ENCODE peak calls at places on chromosomes 12 and 14, in ten cellular contexts. L, T, W, F, J, S, K, Y, N and C are unnamed samples.
A peak's percentile ranks its signal among the peaks of the same experiment; 100 is the strongest.

GRCh38 chr12:117261267-117261666 is 71.0 kb upstream of the FBXO21 start:
- DNase-seq in L (no peak), T (no peak), W (no peak), F (no peak), J (no peak), S (no peak), K (peak; percentile 21), Y (no peak), N (no peak), C (no peak)

GRCh38 chr14:50726372-50727107 is 58.4 kb upstream of the SAV1 start:
- DNase-seq in L (no peak), T (no peak), W (no peak), F (no peak), J (no peak), S (no peak), K (peak; percentile 91), Y (no peak), N (no peak), C (no peak)

GRCh38 chr14:61219256-61219655 is 61.9 kb downstream of the TMEM30B start:
- DNase-seq in L (no peak), T (no peak), W (no peak), F (no peak), J (no peak), S (no peak), K (no peak), Y (no peak), N (no peak), C (no peak)

GRCh38 chr12:21453312-21453852 is 15.9 kb downstream of the PYROXD1 start:
- DNase-seq in L (no peak), T (no peak), W (no peak), F (no peak), J (no peak), S (no peak), K (no peak), Y (no peak), N (no peak), C (no peak)

GRCh38 chr12:88638956-88639355 is 58.7 kb upstream of the KITLG start:
- DNase-seq in L (no peak), T (no peak), W (no peak), F (no peak), J (peak; percentile 2), S (no peak), K (no peak), Y (no peak), N (no peak), C (no peak)

GRCh38 chr14:93683241-93683640 is 105.0 kb downstream of the PRIMA1 start:
- DNase-seq in L (no peak), T (no peak), W (no peak), F (no peak), J (peak; percentile 52), S (no peak), K (no peak), Y (no peak), N (peak; percentile 3), C (no peak)

GRCh38 chr14:39175445-39176262 is 600 bp downstream of the PNN start:
- DNase-seq in L (peak; percentile 41), T (no peak), W (peak; percentile 22), F (no peak), J (peak; percentile 85), S (no peak), K (peak; percentile 43), Y (no peak), N (peak; percentile 9), C (peak; percentile 80)

GRCh38 chr12:109154485-109155438 is 38.4 kb downstream of the ACACB start:
- DNase-seq in L (peak; percentile 75), T (no peak), W (peak; percentile 88), F (peak; percentile 69), J (peak; percentile 95), S (peak; percentile 72), K (peak; percentile 77), Y (peak; percentile 59), N (peak; percentile 62), C (peak; percentile 93)

GRCh38 chr12:127770123-127770522 is 496.8 kb upstream of the TMEM132C start:
- DNase-seq in L (no peak), T (no peak), W (no peak), F (no peak), J (no peak), S (no peak), K (no peak), Y (no peak), N (no peak), C (no peak)

GRCh38 chr12:20455001-20455706 is 86.8 kb downstream of the PDE3A start:
- DNase-seq in L (no peak), T (no peak), W (no peak), F (no peak), J (no peak), S (no peak), K (peak; percentile 80), Y (no peak), N (no peak), C (no peak)

GRCh38 chr12:115947696-115948062 is 329.8 kb downstream of the MED13L start:
- DNase-seq in L (no peak), T (no peak), W (no peak), F (no peak), J (no peak), S (no peak), K (no peak), Y (no peak), N (no peak), C (no peak)